ENCODE peak calls at places on chromosomes 5 and 9, in four cellular contexts. J, S, D and F are unnamed samples.
A peak's percentile ranks its signal among the peaks of the same experiment; 100 is the strongest.

GRCh38 chr5:16791036-16791705 is 144.9 kb downstream of the MYO10 start:
- DNase-seq in J (peak; percentile 48), S (peak; percentile 74), D (no peak), F (no peak)

GRCh38 chr9:4397917-4398316 is 92.4 kb upstream of the SLC1A1 start:
- DNase-seq in J (no peak), S (peak; percentile 49), D (no peak), F (no peak)

GRCh38 chr9:120390637-120391190 is 189.3 kb downstream of the CDK5RAP2 start:
- DNase-seq in J (no peak), S (no peak), D (no peak), F (no peak)

GRCh38 chr5:963673-964531 is 44.7 kb upstream of the NKD2 start:
- DNase-seq in J (no peak), S (peak; percentile 88), D (no peak), F (no peak)

GRCh38 chr9:98117984-98118639 is 910 bp downstream of the TRIM14 start:
- DNase-seq in J (peak; percentile 71), S (peak; percentile 28), D (no peak), F (no peak)

GRCh38 chr9:126893079-126893478 is 21.5 kb upstream of the RALGPS1 start:
- DNase-seq in J (no peak), S (no peak), D (no peak), F (no peak)

GRCh38 chr5:149581192-149581861 is at the start of gene ARHGEF37:
- DNase-seq in J (peak; percentile 27), S (no peak), D (peak; percentile 55), F (peak; percentile 73)

GRCh38 chr5:82396871-82397514 is 118.8 kb upstream of the RPS23 start:
- DNase-seq in J (no peak), S (peak; percentile 99), D (no peak), F (no peak)

GRCh38 chr5:134124289-134125194 is 10.1 kb downstream of the TCF7 start:
- DNase-seq in J (no peak), S (peak; percentile 69), D (no peak), F (no peak)

GRCh38 chr9:86795861-86796497 is 151.3 kb downstream of the GAS1 start:
- DNase-seq in J (peak; percentile 33), S (peak; percentile 83), D (no peak), F (no peak)

GRCh38 chr5:13976867-13977479 is 32.5 kb upstream of the DNAH5 start:
- DNase-seq in J (peak; percentile 68), S (peak; percentile 70), D (no peak), F (no peak)

GRCh38 chr5:108753877-108754276 is 6.2 kb downstream of the FER start:
- DNase-seq in J (no peak), S (peak; percentile 72), D (no peak), F (no peak)

GRCh38 chr5:31047007-31047406 is 146.5 kb upstream of the CDH6 start:
- DNase-seq in J (peak; percentile 9), S (no peak), D (no peak), F (no peak)

GRCh38 chr9:105151686-105151995 is 92.8 kb upstream of the SLC44A1 start:
- DNase-seq in J (no peak), S (no peak), D (no peak), F (no peak)

GRCh38 chr5:143741418-143741817 is 70.5 kb upstream of the HMHB1 start:
- DNase-seq in J (no peak), S (no peak), D (no peak), F (no peak)

GRCh38 chr9:133134419-133135190 is 13.6 kb upstream of the RALGDS start:
- DNase-seq in J (no peak), S (no peak), D (no peak), F (no peak)

GRCh38 chr9:74444389-74444788 is 52.7 kb upstream of the RORB start:
- DNase-seq in J (no peak), S (no peak), D (no peak), F (no peak)

GRCh38 chr5:120803282-120803681 is 339.2 kb downstream of the PRR16 start:
- DNase-seq in J (peak; percentile 11), S (peak; percentile 54), D (no peak), F (no peak)

GRCh38 chr5:92504346-92504745 is 1076.7 kb downstream of the NR2F1-AS1 start:
- DNase-seq in J (peak; percentile 50), S (peak; percentile 5), D (no peak), F (no peak)

GRCh38 chr9:79694676-79695400 is 123.1 kb downstream of the TLE4 start:
- DNase-seq in J (peak; percentile 85), S (peak; percentile 92), D (peak; percentile 41), F (no peak)

GRCh38 chr9:94929373-94929764 is 202.9 kb downstream of the AOPEP start:
- DNase-seq in J (no peak), S (no peak), D (no peak), F (no peak)

GRCh38 chr5:143618146-143618545 is 193.8 kb upstream of the HMHB1 start:
- DNase-seq in J (no peak), S (no peak), D (no peak), F (no peak)

GRCh38 chr5:177344891-177345290 is 6.6 kb downstream of the LMAN2 start:
- DNase-seq in J (no peak), S (no peak), D (no peak), F (no peak)

GRCh38 chr9:109591691-109592090 is 93.6 kb upstream of the PTPN3 start:
- DNase-seq in J (no peak), S (no peak), D (no peak), F (no peak)

GRCh38 chr9:89496645-89497044 is 1.3 kb downstream of the SEMA4D start:
- DNase-seq in J (no peak), S (no peak), D (no peak), F (no peak)

GRCh38 chr5:179187229-179187678 is 127.1 kb downstream of the ZNF354C start:
- DNase-seq in J (peak; percentile 65), S (no peak), D (peak; percentile 69), F (no peak)

GRCh38 chr9:34964458-34964857 is 6.4 kb downstream of the PHF24 start:
- DNase-seq in J (no peak), S (no peak), D (no peak), F (no peak)

DNA sequence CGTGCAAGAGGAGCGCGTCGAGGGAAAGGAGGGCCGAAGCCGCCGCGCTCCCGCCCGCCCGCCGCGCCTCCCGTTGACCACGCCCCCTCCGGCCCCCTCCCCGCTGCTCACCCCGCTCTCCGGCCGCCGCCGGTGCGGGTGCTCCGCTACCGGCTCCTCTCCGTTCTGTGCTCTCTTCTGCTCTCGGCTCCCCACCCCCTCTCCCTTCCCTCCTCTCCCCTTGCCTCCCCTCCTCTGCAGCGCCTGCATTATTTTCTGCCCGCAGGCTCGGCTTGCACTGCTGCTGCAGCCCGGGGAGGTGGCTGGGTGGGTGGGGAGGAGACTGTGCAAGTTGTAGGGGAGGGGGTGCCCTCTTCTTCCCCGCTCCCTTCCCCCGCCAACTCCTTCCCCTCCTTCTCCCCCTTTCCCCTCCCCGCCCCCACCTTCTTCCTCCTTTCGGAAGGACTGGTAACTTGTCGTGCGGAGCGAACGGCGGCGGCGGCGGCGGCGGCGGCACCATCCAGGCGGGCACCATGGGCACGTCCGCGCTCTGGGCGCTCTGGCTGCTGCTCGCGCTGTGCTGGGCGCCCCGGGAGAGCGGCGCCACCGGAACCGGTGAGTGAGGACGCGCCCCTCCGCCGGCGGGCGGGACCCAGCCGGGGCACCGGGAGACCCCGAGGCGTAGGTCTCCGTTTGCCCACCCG is at the start of gene VLDLR:
- DNase-seq in J (peak; percentile 76), S (peak; percentile 17), D (peak; percentile 70), F (peak; percentile 81)
- H3K4ac ChIP-seq in J (peak within 1 kb of the TSS; percentile 29), S (peak within 1 kb of the TSS; percentile 72), D (no peak within 1 kb of the TSS), F (peak within 1 kb of the TSS; percentile 13)

GRCh38 chr9:14985419-14985818 is 75.2 kb upstream of the FREM1 start:
- DNase-seq in J (no peak), S (no peak), D (no peak), F (no peak)
- H4K5ac ChIP-seq in J (no peak overlapping the region), S (no peak overlapping the region), D (no peak overlapping the region), F (no peak overlapping the region)

GRCh38 chr9:106526805-106527204 is 336.2 kb upstream of the ZNF462 start:
- DNase-seq in J (no peak), S (no peak), D (no peak), F (no peak)

GRCh38 chr9:106532616-106533015 is 330.4 kb upstream of the ZNF462 start:
- DNase-seq in J (no peak), S (no peak), D (peak; percentile 43), F (no peak)

GRCh38 chr9:106528158-106528557 is 334.8 kb upstream of the ZNF462 start:
- DNase-seq in J (no peak), S (no peak), D (no peak), F (no peak)

GRCh38 chr9:106534800-106535199 is 328.2 kb upstream of the ZNF462 start:
- DNase-seq in J (no peak), S (no peak), D (no peak), F (no peak)

GRCh38 chr9:106529616-106530015 is 333.4 kb upstream of the ZNF462 start:
- DNase-seq in J (no peak), S (no peak), D (no peak), F (no peak)
- H3K4ac ChIP-seq in J (no peak overlapping the region), S (no peak overlapping the region), D (no peak overlapping the region), F (no peak overlapping the region)

GRCh38 chr5:5784114-5784513 is 361.6 kb downstream of the ICE1 start:
- DNase-seq in J (no peak), S (no peak), D (no peak), F (no peak)

GRCh38 chr5:5793560-5793959 is 371.1 kb downstream of the ICE1 start:
- DNase-seq in J (no peak), S (no peak), D (no peak), F (peak; percentile 11)

GRCh38 chr5:5787366-5787765 is 364.9 kb downstream of the ICE1 start:
- DNase-seq in J (no peak), S (no peak), D (no peak), F (no peak)

GRCh38 chr5:5788793-5789192 is 366.3 kb downstream of the ICE1 start:
- DNase-seq in J (no peak), S (no peak), D (no peak), F (no peak)
- H4K5ac ChIP-seq in J (no peak overlapping the region), S (no peak overlapping the region), D (no peak overlapping the region), F (no peak overlapping the region)

GRCh38 chr5:139051392-139051791 is 146.8 kb downstream of the SIL1 start:
- DNase-seq in J (no peak), S (no peak), D (no peak), F (no peak)

GRCh38 chr5:139050432-139050831 is 147.7 kb downstream of the SIL1 start:
- DNase-seq in J (no peak), S (no peak), D (no peak), F (no peak)

GRCh38 chr5:139058121-139058520 is 140.0 kb downstream of the SIL1 start:
- DNase-seq in J (no peak), S (peak; percentile 58), D (no peak), F (no peak)

DNA sequence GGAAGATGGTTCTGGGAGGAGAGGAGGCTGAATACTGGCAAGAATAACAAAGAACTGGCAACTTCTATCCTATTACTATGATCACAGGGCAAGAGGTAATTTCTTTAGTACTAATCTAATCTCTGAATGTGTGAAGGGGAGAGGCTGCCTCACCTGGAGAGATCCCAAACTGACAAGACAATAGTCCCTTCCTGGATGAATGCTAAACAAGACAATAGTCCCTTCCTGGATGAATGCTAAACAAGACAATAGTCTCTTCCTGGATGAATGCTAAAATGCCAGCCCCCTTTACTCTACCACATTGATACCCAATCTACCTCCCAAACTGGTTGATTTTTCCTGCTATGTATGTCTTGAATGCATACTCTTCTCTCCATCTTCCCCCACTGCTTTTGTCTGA is 145.2 kb downstream of the SIL1 start:
- DNase-seq in J (peak; percentile 32), S (no peak), D (no peak), F (no peak)
- H3K4ac ChIP-seq in J (no peak overlapping the region), S (no peak overlapping the region), D (no peak overlapping the region), F (no peak overlapping the region)